ENCODE peak calls at places on chromosomes 13 and 19, in ten cellular contexts. V is Peyer's patch, D is foreskin fibroblast, C is osteocyte, J is fibroblast of lung, R is coronary artery, O is GM13977, L is PC-9, S is right atrium auricular region, E is Panc1. M is an unnamed sample.

GRCh38 chr19:47510516-47511127 is 4.2 kb downstream of the NAPA start:
- DNase-seq in V (no peak), D (no peak), C (no peak), J (no peak), R (no peak), O (no peak), L (no peak), S (no peak), E (no peak), M (no peak)

GRCh38 chr19:29098863-29099481 is 114.0 kb downstream of the UQCRFS1 start:
- DNase-seq in V (peak), D (peak), C (no peak), J (peak), R (peak), O (no peak), L (peak), S (peak), E (peak), M (peak)

GRCh38 chr13:32246468-32246867 is 68.7 kb downstream of the ZAR1L start:
- DNase-seq in V (peak), D (peak), C (peak), J (peak), R (no peak), O (peak), L (peak), S (peak), E (peak), M (peak)

GRCh38 chr13:57799624-57800023 is 168.1 kb downstream of the PCDH17 start:
- DNase-seq in V (no peak), D (no peak), C (no peak), J (no peak), R (no peak), O (no peak), L (no peak), S (no peak), E (no peak), M (no peak)

GRCh38 chr19:48645652-48646191 is at the start of gene CA11:
- DNase-seq in V (no peak), D (no peak), C (no peak), J (no peak), R (no peak), O (no peak), L (no peak), S (no peak), E (no peak), M (no peak)

GRCh38 chr13:77537302-77537919 is 1.9 kb downstream of the SCEL start:
- DNase-seq in V (no peak), D (no peak), C (no peak), J (no peak), R (no peak), O (no peak), L (peak), S (no peak), E (no peak), M (no peak)

GRCh38 chr19:2464389-2464788 is 7.6 kb upstream of the LMNB2 start:
- DNase-seq in V (peak), D (no peak), C (no peak), J (no peak), R (no peak), O (no peak), L (no peak), S (no peak), E (no peak), M (peak)

GRCh38 chr13:101691326-101691725 is 238.9 kb downstream of the ITGBL1 start:
- DNase-seq in V (no peak), D (peak), C (no peak), J (peak), R (no peak), O (no peak), L (no peak), S (no peak), E (no peak), M (no peak)

GRCh38 chr19:28313633-28314032 is 899.3 kb downstream of the UQCRFS1 start:
- DNase-seq in V (no peak), D (peak), C (no peak), J (peak), R (no peak), O (no peak), L (no peak), S (no peak), E (no peak), M (no peak)

GRCh38 chr19:37903096-37903495 is 3.3 kb downstream of the WDR87 start:
- DNase-seq in V (no peak), D (no peak), C (no peak), J (no peak), R (no peak), O (no peak), L (no peak), S (no peak), E (no peak), M (no peak)

GRCh38 chr19:37899453-37899852 is 6.9 kb downstream of the WDR87 start:
- DNase-seq in V (no peak), D (no peak), C (no peak), J (no peak), R (no peak), O (no peak), L (no peak), S (no peak), E (no peak), M (no peak)

GRCh38 chr19:37906868-37907734 is at the start of gene SIPA1L3:
- DNase-seq in V (peak), D (peak), C (peak), J (peak), R (peak), O (peak), L (peak), S (peak), E (peak), M (peak)

GRCh38 chr19:37905936-37906867 is at the start of gene WDR87:
- DNase-seq in V (peak), D (peak), C (no peak), J (no peak), R (no peak), O (peak), L (peak), S (no peak), E (no peak), M (peak)

DNA sequence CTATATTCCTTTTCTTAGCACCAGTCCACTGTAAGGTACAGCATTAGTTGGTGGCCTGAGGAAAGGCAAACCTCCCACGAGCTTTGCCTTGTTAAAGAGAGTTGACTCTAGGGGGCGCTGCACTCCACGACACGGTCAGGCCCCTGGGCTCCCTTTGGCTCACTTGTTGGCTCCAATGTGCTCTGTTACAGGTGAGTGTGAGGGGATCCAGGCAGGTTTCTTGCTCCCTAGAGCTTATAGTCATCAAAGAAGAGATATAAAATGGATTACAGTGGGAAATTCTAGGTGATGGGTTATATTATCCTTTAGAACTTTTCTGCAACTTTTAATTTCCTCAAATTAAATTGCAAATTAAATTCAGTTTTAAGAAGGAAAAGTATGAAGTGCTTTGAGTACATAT is 3.7 kb downstream of the WDR87 start:
- DNase-seq in V (peak), D (peak), C (peak), J (peak), R (no peak), O (peak), L (peak), S (peak), E (peak), M (peak)
- TF ChIP-seq CTCF in V (peak), D (peak), C (peak), J (peak), R (peak), O (peak), L (peak), S (peak), E (peak), M (peak)

GRCh38 chr13:30618938-30619289 is 1.2 kb downstream of the USPL1 start:
- DNase-seq in V (no peak), D (no peak), C (no peak), J (no peak), R (no peak), O (no peak), L (no peak), S (no peak), E (no peak), M (peak)

GRCh38 chr13:30618186-30618937 is 642 bp downstream of the USPL1 start:
- DNase-seq in V (peak), D (no peak), C (no peak), J (no peak), R (peak), O (peak), L (no peak), S (no peak), E (no peak), M (peak)

GRCh38 chr13:30615851-30616311 is 1.8 kb upstream of the USPL1 start:
- DNase-seq in V (no peak), D (no peak), C (no peak), J (peak), R (no peak), O (peak), L (no peak), S (no peak), E (no peak), M (peak)

GRCh38 chr13:30616927-30617314 is 799 bp upstream of the USPL1 start:
- DNase-seq in V (peak), D (peak), C (peak), J (peak), R (peak), O (peak), L (peak), S (peak), E (peak), M (peak)

GRCh38 chr13:30617315-30618185 is at the start of gene USPL1:
- DNase-seq in V (peak), D (peak), C (peak), J (peak), R (peak), O (peak), L (peak), S (peak), E (peak), M (peak)
- TF ChIP-seq CTCF in V (peak), D (no peak), C (peak), J (no peak), R (no peak), O (no peak), L (no peak), S (no peak), E (no peak), M (peak)

DNA sequence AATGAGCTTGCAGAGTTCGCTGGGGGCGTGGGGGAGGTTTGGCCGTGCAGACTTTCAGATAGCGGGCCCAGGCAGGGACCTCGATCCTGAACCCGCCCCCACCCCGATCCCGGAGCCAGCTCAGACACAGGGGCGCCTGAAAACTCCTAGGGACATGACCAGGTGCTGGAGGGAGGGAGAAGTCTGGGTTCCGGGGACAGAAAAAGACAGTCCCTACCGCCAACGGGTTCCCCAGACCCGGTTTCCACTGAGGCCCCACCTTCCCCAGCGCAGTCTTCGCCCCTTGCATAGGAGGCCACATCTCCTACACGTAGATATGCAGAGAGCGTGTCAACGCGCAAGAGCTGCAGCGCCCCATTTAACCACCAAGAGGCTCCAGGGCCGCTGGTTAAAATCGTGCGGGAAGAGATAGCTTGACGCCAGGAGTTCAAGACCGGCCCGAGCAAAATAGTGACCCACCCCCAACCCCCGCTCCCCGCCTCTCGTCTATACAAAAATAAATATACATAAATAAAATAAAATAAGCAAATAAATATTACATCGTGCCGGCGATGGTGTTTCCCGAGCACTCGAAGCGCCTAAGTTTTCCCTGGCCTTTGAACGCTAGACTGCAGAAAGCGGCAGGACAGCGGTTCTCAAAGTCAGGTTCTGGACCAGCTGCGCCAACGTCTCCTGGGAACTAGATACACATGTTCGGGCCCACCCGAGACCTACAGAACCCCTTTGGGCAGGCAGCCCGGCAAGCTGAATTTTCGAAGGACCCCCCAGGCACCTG is 8.3 kb downstream of the CCDC8 start:
- DNase-seq in V (no peak), D (peak), C (no peak), J (peak), R (no peak), O (no peak), L (no peak), S (no peak), E (no peak), M (peak)
- TF ChIP-seq CTCF in V (no peak), D (no peak), C (no peak), J (peak), R (peak), O (no peak), L (no peak), S (no peak), E (no peak), M (peak)

GRCh38 chr19:15129856-15130580 is 22.8 kb downstream of the SYDE1 start:
- DNase-seq in V (no peak), D (no peak), C (no peak), J (no peak), R (no peak), O (no peak), L (peak), S (no peak), E (no peak), M (no peak)
- TF ChIP-seq CTCF in V (no peak), D (no peak), C (no peak), J (no peak), R (no peak), O (no peak), L (no peak), S (no peak), E (no peak), M (no peak)

DNA sequence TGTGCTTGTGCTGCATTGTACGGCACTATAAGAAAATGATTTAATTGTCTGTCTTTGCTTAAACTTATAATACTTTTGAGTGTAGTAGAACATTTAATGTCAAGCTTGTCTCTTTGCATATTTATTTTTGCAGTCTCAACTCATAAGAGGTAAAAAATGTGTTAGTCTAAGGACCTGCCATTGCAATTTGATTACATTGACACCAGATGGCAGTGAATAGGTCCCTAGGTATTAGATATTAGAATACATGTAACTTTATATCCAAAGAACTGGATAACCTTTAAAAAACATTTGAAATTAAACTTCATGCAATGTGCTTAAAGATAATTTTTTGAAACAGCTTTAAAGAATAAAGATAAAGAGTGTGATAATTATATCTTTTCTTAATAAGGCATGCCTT is 1421.3 kb downstream of the OLFM4 start:
- DNase-seq in V (no peak), D (no peak), C (no peak), J (no peak), R (no peak), O (no peak), L (no peak), S (no peak), E (no peak), M (no peak)
- TF ChIP-seq CTCF in V (peak), D (no peak), C (no peak), J (no peak), R (no peak), O (peak), L (peak), S (no peak), E (no peak), M (no peak)

GRCh38 chr13:20186771-20187170 is 6.0 kb downstream of the GJB2 start:
- DNase-seq in V (no peak), D (no peak), C (no peak), J (no peak), R (peak), O (no peak), L (no peak), S (no peak), E (no peak), M (no peak)

GRCh38 chr13:20190481-20191310 is 2.0 kb downstream of the GJB2 start:
- DNase-seq in V (no peak), D (peak), C (no peak), J (peak), R (peak), O (no peak), L (no peak), S (no peak), E (no peak), M (peak)

GRCh38 chr13:20191311-20191901 is 1.3 kb downstream of the GJB2 start:
- DNase-seq in V (peak), D (no peak), C (no peak), J (no peak), R (peak), O (no peak), L (peak), S (no peak), E (no peak), M (no peak)

GRCh38 chr13:20191902-20192469 is 752 bp downstream of the GJB2 start:
- DNase-seq in V (peak), D (no peak), C (no peak), J (no peak), R (peak), O (peak), L (no peak), S (no peak), E (no peak), M (peak)

DNA sequence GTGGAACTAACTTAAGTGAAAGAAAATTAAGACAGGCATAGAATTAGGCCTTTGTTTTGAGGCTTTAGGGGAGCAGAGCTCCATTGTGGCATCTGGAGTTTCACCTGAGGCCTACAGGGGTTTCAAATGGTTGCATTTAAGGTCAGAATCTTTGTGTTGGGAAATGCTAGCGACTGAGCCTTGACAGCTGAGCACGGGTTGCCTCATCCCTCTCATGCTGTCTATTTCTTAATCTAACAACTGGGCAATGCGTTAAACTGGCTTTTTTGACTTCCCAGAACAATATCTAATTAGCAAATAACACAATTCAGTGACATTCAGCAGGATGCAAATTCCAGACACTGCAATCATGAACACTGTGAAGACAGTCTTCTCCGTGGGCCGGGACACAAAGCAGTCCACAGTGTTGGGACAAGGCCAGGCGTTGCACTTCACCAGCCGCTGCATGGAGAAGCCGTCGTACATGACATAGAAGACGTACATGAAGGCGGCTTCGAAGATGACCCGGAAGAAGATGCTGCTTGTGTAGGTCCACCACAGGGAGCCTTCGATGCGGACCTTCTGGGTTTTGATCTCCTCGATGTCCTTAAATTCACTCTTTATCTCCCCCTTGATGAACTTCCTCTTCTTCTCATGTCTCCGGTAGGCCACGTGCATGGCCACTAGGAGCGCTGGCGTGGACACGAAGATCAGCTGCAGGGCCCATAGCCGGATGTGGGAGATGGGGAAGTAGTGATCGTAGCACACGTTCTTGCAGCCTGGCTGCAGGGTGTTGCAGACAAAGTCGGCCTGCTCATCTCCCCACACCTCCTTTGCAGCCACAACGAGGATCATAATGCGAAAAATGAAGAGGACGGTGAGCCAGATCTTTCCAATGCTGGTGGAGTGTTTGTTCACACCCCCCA is 3.8 kb downstream of the GJB2 start:
- DNase-seq in V (no peak), D (no peak), C (no peak), J (no peak), R (peak), O (no peak), L (no peak), S (no peak), E (no peak), M (no peak)
- TF ChIP-seq CTCF in V (no peak), D (no peak), C (no peak), J (peak), R (no peak), O (peak), L (no peak), S (no peak), E (peak), M (peak)

GRCh38 chr19:18915639-18916038 is 3.5 kb downstream of the COPE start:
- DNase-seq in V (peak), D (peak), C (no peak), J (peak), R (no peak), O (no peak), L (no peak), S (no peak), E (no peak), M (peak)
- TF ChIP-seq CTCF in V (peak), D (peak), C (peak), J (peak), R (no peak), O (peak), L (peak), S (peak), E (no peak), M (peak)